ENCODE peak calls at places on chromosome X, in five cellular contexts. K, Q, R, O and Y are unnamed samples.

GRCh38 chrX:96861661-96862060 is 22.0 kb upstream of the RPA4 start:
- DNase-seq in Q (no peak), K (no peak), R (no peak), O (no peak), Y (no peak)

GRCh38 chrX:150873616-150874015 is 24.9 kb downstream of the CD99L2 start:
- DNase-seq in O (peak), R (no peak), Q (no peak), K (peak), Y (peak)

GRCh38 chrX:39582091-39582490 is 515.7 kb downstream of the BCOR start:
- DNase-seq in K (no peak), Q (no peak), O (no peak), R (no peak), Y (no peak)

GRCh38 chrX:48997455-48997854 is 4.6 kb downstream of the GRIPAP1 start:
- DNase-seq in R (no peak), K (no peak), Q (no peak), O (no peak), Y (no peak)

GRCh38 chrX:131725001-131725654 is 181.3 kb downstream of the OR13H1 start:
- DNase-seq in Q (no peak), O (no peak), K (no peak), R (no peak), Y (no peak)

GRCh38 chrX:105653891-105654290 is 168.4 kb upstream of the NRK start:
- DNase-seq in O (no peak), R (no peak), Q (no peak), K (peak), Y (peak)

GRCh38 chrX:10769165-10769564 is 148.8 kb upstream of the MID1 start:
- DNase-seq in Q (no peak), K (peak), R (no peak), O (no peak), Y (peak)

GRCh38 chrX:9285342-9285771 is 179.5 kb upstream of the TBL1X start:
- DNase-seq in K (no peak), O (no peak), Q (no peak), R (no peak), Y (no peak)

GRCh38 chrX:64204252-64204651 is 1.3 kb downstream of the AMER1 start:
- DNase-seq in O (peak), Q (peak), R (peak), K (peak), Y (peak)

GRCh38 chrX:11724122-11725017 is 33.7 kb upstream of the MSL3 start:
- DNase-seq in R (no peak), K (peak), O (no peak), Q (no peak), Y (peak)

GRCh38 chrX:96407043-96407442 is 277.6 kb upstream of the DIAPH2 start:
- DNase-seq in Q (no peak), R (peak), K (peak), O (peak), Y (peak)

GRCh38 chrX:7191681-7192110 is 43.7 kb upstream of the PUDP start:
- DNase-seq in R (no peak), Q (peak), O (no peak), K (no peak), Y (peak)

GRCh38 chrX:2690856-2691542 is at the start of gene CD99:
- DNase-seq in Q (peak), R (peak), K (peak), O (peak), Y (peak)

GRCh38 chrX:150084474-150085229 is 146.4 kb upstream of the EOLA2 start:
- DNase-seq in R (no peak), Q (no peak), K (peak), O (no peak), Y (peak)

GRCh38 chrX:21375795-21376069 is 1.5 kb downstream of the CNKSR2 start:
- DNase-seq in O (no peak), Q (no peak), K (no peak), R (no peak), Y (no peak)

GRCh38 chrX:118807151-118808017 is 16.2 kb upstream of the ZCCHC12 start:
- DNase-seq in R (peak), Q (no peak), K (peak), O (peak), Y (peak)

GRCh38 chrX:135437867-135438733 is 16.4 kb downstream of the SMIM10L2A start:
- DNase-seq in K (no peak), R (no peak), Q (no peak), O (no peak), Y (no peak)

GRCh38 chrX:38754102-38754790 is 47.0 kb upstream of the MID1IP1 start:
- DNase-seq in K (peak), O (no peak), Q (no peak), R (peak), Y (peak)

GRCh38 chrX:69285881-69286545 is 120.8 kb upstream of the PJA1 start:
- DNase-seq in K (peak), Q (peak), O (peak), R (peak), Y (peak)

GRCh38 chrX:49041683-49042529 is 1.3 kb downstream of the TFE3 start:
- DNase-seq in K (peak), R (no peak), Q (no peak), O (peak), Y (peak)

GRCh38 chrX:149570668-149571067 is 16.6 kb downstream of the MAGEA9B start:
- DNase-seq in R (no peak), K (peak), O (no peak), Q (no peak), Y (peak)

GRCh38 chrX:71913156-71913950 is 2.7 kb downstream of the NHSL2 start:
- DNase-seq in Q (no peak), O (no peak), R (no peak), K (no peak), Y (no peak)

GRCh38 chrX:47078129-47079043 is at the start of gene RGN:
- DNase-seq in Q (peak), K (peak), O (peak), R (peak), Y (no peak)

GRCh38 chrX:126165401-126165720 is 728 bp downstream of the DCAF12L2 start:
- DNase-seq in Q (peak), R (no peak), K (no peak), O (no peak), Y (no peak)

DNA sequence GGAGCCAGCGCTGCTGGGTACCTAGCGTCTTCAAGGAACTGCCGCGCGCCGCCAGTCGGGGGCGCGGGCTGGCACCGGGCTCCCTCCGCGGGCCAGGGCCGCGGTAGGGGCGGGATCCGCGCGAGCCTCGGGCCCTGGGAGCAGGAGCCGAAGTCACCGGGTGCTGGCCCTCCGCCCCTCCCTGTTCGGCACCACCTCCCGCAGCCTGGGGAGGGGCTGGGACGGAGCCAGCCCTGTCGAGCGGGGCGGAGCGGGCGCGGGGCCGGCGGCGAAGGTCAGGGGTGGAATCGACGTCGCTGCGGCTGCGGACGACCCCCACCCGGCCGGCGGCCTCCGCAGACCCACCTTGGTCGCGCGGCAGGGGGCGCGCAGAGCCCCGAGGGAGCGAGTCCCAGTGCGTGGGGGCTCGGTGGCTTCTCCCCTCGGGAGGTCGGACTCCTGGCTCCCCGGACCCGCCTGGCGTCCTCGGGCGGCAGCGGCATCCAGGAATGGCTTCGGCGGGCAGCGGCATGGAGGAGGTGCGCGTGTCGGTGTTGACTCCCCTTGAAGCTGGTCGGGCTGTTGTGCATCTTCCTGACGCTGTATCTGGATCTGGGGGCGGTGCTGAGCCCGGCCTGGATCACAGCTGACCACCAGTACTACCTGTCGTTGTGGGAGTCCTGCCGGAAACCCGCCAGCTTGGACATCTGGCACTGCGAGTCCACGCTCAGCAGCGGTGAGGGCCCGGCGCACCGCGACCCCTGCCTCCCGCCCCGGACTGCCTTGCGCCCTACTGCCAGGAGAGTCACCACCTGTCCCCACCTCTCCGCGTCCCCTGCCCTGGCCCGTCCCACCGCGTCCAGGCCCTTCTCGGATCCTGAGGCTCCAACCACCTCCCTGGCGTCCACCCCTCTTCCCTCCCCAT is 50.5 kb upstream of the FAM47C start:
- DNase-seq in Q (peak), R (no peak), O (no peak), K (no peak), Y (no peak)
- H3K4me3 ChIP-seq in Q (peak), R (peak), O (peak), K (no peak), Y (no peak)

DNA sequence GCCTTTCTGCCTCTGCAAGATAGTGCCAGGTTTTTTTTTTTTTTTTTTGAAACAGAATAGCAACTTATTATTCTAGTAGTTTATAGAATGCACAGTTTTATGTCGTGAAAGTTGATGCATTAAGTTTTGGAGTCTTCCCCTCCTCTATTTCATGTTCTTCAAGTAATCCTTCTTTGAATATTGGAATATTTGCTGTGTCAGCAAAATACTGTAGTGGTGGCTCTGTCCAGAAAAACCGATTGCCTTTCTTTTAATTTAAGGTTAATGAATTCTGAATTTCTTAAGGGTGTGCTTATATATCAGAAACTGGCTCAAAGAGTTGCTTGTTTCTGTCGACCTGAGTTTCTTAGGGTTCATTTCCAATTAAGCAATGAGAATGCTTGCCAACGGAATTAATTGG is 34.8 kb upstream of the TMSB15B start:
- DNase-seq in K (no peak), O (no peak), R (no peak), Q (no peak), Y (no peak)
- TF ChIP-seq CTCF in K (no peak), O (no peak), R (no peak), Q (no peak), Y (no peak)

DNA sequence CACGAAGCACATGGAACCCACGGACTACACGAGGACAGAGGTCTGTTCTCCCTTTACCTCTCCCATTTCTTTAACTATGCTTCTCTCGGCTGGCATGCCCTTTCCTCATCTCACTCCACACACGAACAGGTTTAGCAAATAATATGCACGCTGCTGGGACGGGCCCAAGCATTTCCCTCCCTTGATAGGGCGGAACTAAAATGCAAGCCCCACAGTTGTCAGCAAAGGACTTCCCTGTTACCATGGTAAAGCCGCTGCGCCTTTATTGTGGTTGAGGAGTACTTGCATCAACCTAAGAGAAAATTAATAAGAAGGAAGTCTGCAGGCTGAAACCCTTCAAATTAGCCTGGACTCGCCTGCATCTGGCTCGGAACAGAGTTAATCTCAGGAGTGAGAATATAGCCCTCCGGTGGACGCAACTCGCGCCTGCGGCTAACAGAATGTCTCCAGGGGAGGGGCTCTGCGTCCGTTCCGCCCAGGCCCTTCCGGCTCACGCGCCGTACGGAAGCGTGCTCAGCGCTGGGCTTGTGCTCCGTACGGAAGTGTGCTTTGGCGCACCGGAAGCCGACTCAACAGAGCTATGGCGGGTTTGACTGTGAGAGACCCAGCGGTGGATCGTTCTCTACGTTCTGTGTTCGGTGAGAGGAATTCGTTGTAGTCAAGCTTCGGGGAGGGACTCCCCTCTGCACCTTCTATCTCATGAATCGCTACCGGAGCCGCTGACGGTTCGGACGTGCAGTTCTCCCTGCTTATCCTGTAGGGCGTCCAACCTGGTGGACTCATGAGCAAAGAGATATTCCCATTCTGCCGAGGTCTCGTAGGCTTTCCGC is at the start of gene CSTF2:
- DNase-seq in K (peak), R (peak), Q (peak), O (peak), Y (peak)
- H3K4me3 ChIP-seq in K (peak), R (peak), Q (peak), O (peak), Y (peak)

GRCh38 chrX:106718709-106719108 is 7.8 kb upstream of the RNF128 start:
- DNase-seq in Q (no peak), K (no peak), O (no peak), R (no peak), Y (no peak)
- TF ChIP-seq CTCF in Q (no peak), K (no peak), O (no peak), R (no peak), Y (no peak)

GRCh38 chrX:31323658-31324057 is 251.8 kb upstream of the FTHL17 start:
- DNase-seq in Q (no peak), O (no peak), R (no peak), K (no peak), Y (no peak)
- H3K4me3 ChIP-seq in Q (no peak), O (no peak), R (no peak), K (no peak), Y (no peak)

GRCh38 chrX:153778684-153779101 is 2.1 kb upstream of the SRPK3 start:
- DNase-seq in Q (no peak), R (no peak), O (no peak), K (no peak), Y (no peak)
- TF ChIP-seq CTCF in Q (peak), R (no peak), O (no peak), K (no peak), Y (no peak)